ENCODE peak calls at places on chromosome 3, in four cellular contexts. Z, M, G and Q are unnamed samples.

GRCh38 chr3:189172668-189173419 is 1.1 kb downstream of the TPRG1 start:
- DNase-seq in G (no peak), M (no peak), Z (no peak), Q (no peak)

GRCh38 chr3:103847081-103848062 is 1412.6 kb downstream of the ZPLD1 start:
- DNase-seq in G (no peak), Z (no peak), M (no peak), Q (no peak)

GRCh38 chr3:61094608-61095007 is 156.6 kb downstream of the FHIT start:
- DNase-seq in M (no peak), Z (no peak), G (no peak), Q (peak)

GRCh38 chr3:61299343-61299742 is 48.1 kb upstream of the FHIT start:
- DNase-seq in Z (no peak), M (no peak), G (no peak), Q (no peak)

GRCh38 chr3:107028626-107029025 is 348.6 kb upstream of the CCDC54 start:
- DNase-seq in Z (no peak), M (no peak), G (no peak), Q (no peak)

GRCh38 chr3:161247049-161247448 is 25.9 kb downstream of the NMD3 start:
- DNase-seq in G (no peak), Z (no peak), M (no peak), Q (no peak)

GRCh38 chr3:154095832-154096421 is 25.3 kb upstream of the ARHGEF26 start:
- DNase-seq in M (peak), Z (peak), G (no peak), Q (peak)

GRCh38 chr3:99114565-99115291 is 213.2 kb upstream of the DCBLD2 start:
- DNase-seq in M (peak), Z (peak), G (no peak), Q (peak)

GRCh38 chr3:191085091-191085490 is 114.0 kb upstream of the OSTN start:
- DNase-seq in M (no peak), G (no peak), Z (no peak), Q (no peak)

GRCh38 chr3:74375653-74376052 is 238.8 kb downstream of the CNTN3 start:
- DNase-seq in M (no peak), G (no peak), Z (no peak), Q (no peak)

GRCh38 chr3:103218793-103219192 is 784.0 kb downstream of the ZPLD1 start:
- DNase-seq in Z (no peak), M (no peak), G (no peak), Q (peak)

GRCh38 chr3:53842436-53843194 is 3.6 kb downstream of the CHDH start:
- DNase-seq in G (no peak), M (peak), Z (no peak), Q (peak)

GRCh38 chr3:122890077-122890484 is 95.2 kb downstream of the SLC49A4 start:
- DNase-seq in G (no peak), M (no peak), Z (peak), Q (peak)

GRCh38 chr3:69647081-69647480 is 92.2 kb upstream of the MITF start:
- DNase-seq in M (no peak), G (no peak), Z (no peak), Q (no peak)

GRCh38 chr3:61894988-61895935 is 333.9 kb downstream of the PTPRG start:
- DNase-seq in G (peak), M (peak), Z (peak), Q (peak)